ENCODE peak calls at places on chromosomes 12 and 14, in nine cellular contexts. C is heart right ventricle, X is smooth muscle cell of the brain vasculature, L is germinal center, U is hypothalamus, H is RWPE1, F is EH, P is gastrocnemius medialis, Q is NCI-H1436. R is an unnamed sample.

GRCh38 chr12:25469861-25470260 is 83.2 kb downstream of the LMNTD1 start:
- DNase-seq in F (no peak), C (no peak), P (no peak), Q (no peak), L (no peak), U (no peak), X (no peak), H (no peak), R (peak)

GRCh38 chr12:94039914-94040313 is 108.5 kb upstream of the PLXNC1 start:
- DNase-seq in H (no peak), U (no peak), P (no peak), C (no peak), L (no peak), Q (no peak), F (no peak), X (no peak), R (no peak)

GRCh38 chr12:120656008-120656407 is 15.6 kb downstream of the CABP1 start:
- DNase-seq in P (no peak), C (no peak), U (no peak), H (no peak), L (no peak), F (no peak), X (no peak), Q (no peak), R (no peak)

GRCh38 chr12:50751921-50752721 is 11.8 kb upstream of the ATF1 start:
- DNase-seq in Q (no peak), X (no peak), C (no peak), L (no peak), H (peak), F (peak), U (no peak), P (peak), R (no peak)

GRCh38 chr14:21039059-21039422 is 3.1 kb upstream of the RNASE7 start:
- DNase-seq in L (no peak), C (peak), P (peak), U (peak), H (no peak), X (no peak), F (peak), Q (no peak), R (peak)

GRCh38 chr14:59588136-59588535 is 11.5 kb upstream of the CCDC175 start:
- DNase-seq in X (no peak), H (no peak), C (no peak), F (no peak), L (no peak), Q (no peak), P (no peak), U (no peak), R (no peak)

GRCh38 chr12:106780010-106780625 is 5.6 kb downstream of the RIC8B start:
- DNase-seq in L (no peak), H (peak), C (no peak), P (no peak), F (peak), U (no peak), X (no peak), Q (no peak), R (peak)

GRCh38 chr12:45966486-45966885 is 23.9 kb downstream of the SCAF11 start:
- DNase-seq in C (no peak), Q (no peak), F (peak), U (no peak), P (no peak), H (peak), L (no peak), X (no peak), R (peak)

GRCh38 chr14:100850841-100851585 is 25.1 kb downstream of the MEG3 start:
- DNase-seq in X (no peak), L (peak), U (no peak), F (peak), H (peak), C (peak), Q (peak), P (peak), R (peak)